ENCODE peak calls at places on chromosomes 1 and 21, in ten cellular contexts. X, Q, V, O, R, D, B, K, Z and I are unnamed samples.

GRCh38 chr21:37139154-37139553 is 66.1 kb downstream of the TTC3 start:
- DNase-seq in X (no peak), Q (no peak), V (no peak), O (no peak), R (no peak), D (no peak), B (no peak), K (no peak), Z (peak; percentile 41), I (no peak)

GRCh38 chr1:183472488-183473285 is at the start of gene SMG7:
- DNase-seq in X (no peak), Q (no peak), V (peak; percentile 33), O (peak; percentile 17), R (no peak), D (peak; percentile 70), B (peak; percentile 41), K (peak; percentile 44), Z (peak; percentile 41), I (peak; percentile 56)

GRCh38 chr1:79982218-79982617 is 975.7 kb upstream of the ADGRL4 start:
- DNase-seq in X (no peak), Q (no peak), V (no peak), O (peak; percentile 97), R (peak; percentile 16), D (no peak), B (no peak), K (peak; percentile 40), Z (peak; percentile 88), I (no peak)

GRCh38 chr1:41238311-41239094 is 3.6 kb downstream of the SCMH1 start:
- DNase-seq in X (peak; percentile 61), Q (no peak), V (peak; percentile 39), O (no peak), R (no peak), D (no peak), B (peak; percentile 20), K (no peak), Z (peak; percentile 74), I (no peak)

GRCh38 chr1:65260851-65261473 is 48.4 kb upstream of the DNAJC6 start:
- DNase-seq in X (peak; percentile 65), Q (no peak), V (peak; percentile 79), O (peak; percentile 82), R (no peak), D (no peak), B (peak; percentile 62), K (no peak), Z (peak; percentile 63), I (no peak)

GRCh38 chr1:54774820-54775498 is 10.6 kb upstream of the PARS2 start:
- DNase-seq in X (no peak), Q (peak; percentile 92), V (no peak), O (no peak), R (peak; percentile 47), D (peak; percentile 49), B (peak; percentile 16), K (no peak), Z (peak; percentile 32), I (no peak)

GRCh38 chr1:91791103-91791502 is 94.8 kb downstream of the TGFBR3 start:
- DNase-seq in X (no peak), Q (peak; percentile 78), V (no peak), O (no peak), R (no peak), D (no peak), B (no peak), K (no peak), Z (no peak), I (no peak)

GRCh38 chr1:108049083-108049819 is 84.3 kb upstream of the VAV3 start:
- DNase-seq in X (no peak), Q (peak; percentile 86), V (peak; percentile 12), O (peak; percentile 38), R (peak; percentile 55), D (peak; percentile 25), B (peak; percentile 28), K (no peak), Z (peak; percentile 20), I (no peak)

GRCh38 chr1:197392541-197392940 is 124.5 kb downstream of the CRB1 start:
- DNase-seq in X (no peak), Q (no peak), V (no peak), O (no peak), R (no peak), D (no peak), B (no peak), K (no peak), Z (no peak), I (no peak)

GRCh38 chr1:197393105-197393504 is 125.1 kb downstream of the CRB1 start:
- DNase-seq in X (no peak), Q (no peak), V (no peak), O (no peak), R (no peak), D (no peak), B (no peak), K (no peak), Z (no peak), I (no peak)

GRCh38 chr1:197388801-197389200 is 120.7 kb downstream of the CRB1 start:
- DNase-seq in X (no peak), Q (no peak), V (no peak), O (no peak), R (no peak), D (no peak), B (no peak), K (no peak), Z (peak; percentile 51), I (no peak)

GRCh38 chr1:197393772-197394171 is 125.7 kb downstream of the CRB1 start:
- DNase-seq in X (no peak), Q (no peak), V (no peak), O (no peak), R (no peak), D (no peak), B (no peak), K (no peak), Z (no peak), I (no peak)

DNA sequence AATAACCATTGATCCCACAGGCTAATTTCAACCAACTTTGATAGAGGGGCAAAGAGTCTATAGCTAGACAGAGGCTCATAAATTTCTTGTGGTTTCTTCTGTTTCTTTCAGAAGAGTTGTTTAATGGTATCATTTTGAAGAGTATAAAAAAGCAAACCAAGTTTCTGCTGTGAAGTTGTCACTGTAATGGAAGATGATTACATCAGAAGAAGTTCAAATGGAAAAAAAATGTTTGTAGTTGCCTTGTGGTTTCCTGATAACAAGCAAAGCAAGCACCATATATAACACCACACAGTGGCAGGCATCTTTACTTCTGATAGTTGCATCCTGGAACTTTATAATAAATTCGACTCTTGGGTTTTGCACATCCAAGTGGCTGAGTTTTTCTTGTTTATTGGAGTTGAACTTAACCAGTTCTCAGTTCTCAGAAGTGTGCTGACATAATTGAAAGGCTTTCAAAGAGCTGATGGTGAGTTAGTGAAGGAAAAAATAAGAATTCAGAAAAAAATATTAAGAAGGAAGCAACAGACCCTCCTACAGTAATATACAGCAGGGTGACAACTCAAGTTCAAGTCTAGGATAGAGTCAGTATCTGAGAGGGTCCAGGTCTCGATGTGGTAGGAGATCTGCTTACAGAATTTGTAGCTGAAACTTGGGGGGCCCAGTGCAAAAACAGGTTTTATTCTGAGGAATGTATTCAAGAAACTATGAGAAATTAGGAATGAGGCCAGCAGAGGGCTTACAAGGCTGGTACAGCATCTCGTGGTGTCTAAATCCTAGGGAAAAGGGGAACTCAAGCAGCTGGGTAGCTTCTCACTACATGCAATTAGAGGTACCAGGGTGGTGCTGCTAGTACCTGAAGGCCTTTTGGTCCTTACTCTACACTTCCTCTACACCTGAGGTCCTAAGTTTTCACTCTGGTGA is 123.5 kb downstream of the CRB1 start:
- DNase-seq in X (no peak), Q (no peak), V (no peak), O (no peak), R (no peak), D (no peak), B (no peak), K (no peak), Z (peak; percentile 35), I (no peak)
- TF ChIP-seq CTCF in X (no peak), Q (peak; percentile 59), V (no peak), O (no peak), R (no peak), D (no peak), B (no peak), K (no peak), Z (no peak), I (no peak)

GRCh38 chr1:216178266-216178665 is 245.0 kb downstream of the USH2A start:
- DNase-seq in X (no peak), Q (no peak), V (no peak), O (no peak), R (no peak), D (no peak), B (no peak), K (no peak), Z (peak; percentile 14), I (no peak)

GRCh38 chr1:216181590-216181989 is 241.7 kb downstream of the USH2A start:
- DNase-seq in X (no peak), Q (no peak), V (no peak), O (no peak), R (no peak), D (no peak), B (no peak), K (no peak), Z (no peak), I (no peak)

GRCh38 chr1:216173315-216173714 is 249.9 kb downstream of the USH2A start:
- DNase-seq in X (no peak), Q (no peak), V (no peak), O (no peak), R (no peak), D (no peak), B (no peak), K (no peak), Z (no peak), I (no peak)

DNA sequence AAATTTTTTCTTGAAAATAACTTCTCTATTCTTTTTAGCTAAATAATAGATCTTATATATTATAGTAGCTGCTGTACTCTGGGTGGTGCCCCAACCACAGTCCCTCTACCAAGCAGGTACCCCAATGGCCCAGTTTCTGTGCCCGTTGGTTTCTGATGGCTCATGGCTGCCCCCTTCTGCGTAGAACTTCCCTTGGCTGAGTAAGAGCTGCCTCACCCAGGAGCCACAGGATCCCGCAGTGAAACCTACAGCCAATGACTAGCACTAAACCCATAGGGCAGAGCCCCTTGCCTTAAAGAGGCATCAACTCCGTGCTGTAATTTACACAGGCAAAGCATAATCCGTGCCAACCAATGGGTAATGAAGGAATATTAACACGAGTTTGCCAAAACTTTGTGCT is 247.5 kb downstream of the USH2A start:
- DNase-seq in X (no peak), Q (peak; percentile 87), V (no peak), O (no peak), R (no peak), D (no peak), B (no peak), K (no peak), Z (no peak), I (no peak)
- TF ChIP-seq CTCF in X (peak; percentile 9), Q (peak; percentile 78), V (no peak), O (no peak), R (no peak), D (no peak), B (no peak), K (no peak), Z (no peak), I (no peak)

GRCh38 chr1:63082754-63083153 is 239.6 kb upstream of the FOXD3 start:
- DNase-seq in X (no peak), Q (no peak), V (no peak), O (no peak), R (no peak), D (no peak), B (no peak), K (no peak), Z (no peak), I (no peak)

GRCh38 chr1:63087966-63088365 is 234.4 kb upstream of the FOXD3 start:
- DNase-seq in X (no peak), Q (peak; percentile 91), V (no peak), O (no peak), R (peak; percentile 63), D (peak; percentile 70), B (no peak), K (no peak), Z (peak; percentile 11), I (no peak)
- TF ChIP-seq CTCF in X (no peak), Q (peak; percentile 70), V (no peak), O (no peak), R (peak; percentile 39), D (peak; percentile 43), B (no peak), K (no peak), Z (peak; percentile 9), I (no peak)

GRCh38 chr1:192316692-192317091 is at the start of gene RGS21:
- DNase-seq in X (no peak), Q (no peak), V (no peak), O (no peak), R (no peak), D (no peak), B (no peak), K (no peak), Z (no peak), I (no peak)

GRCh38 chr1:192311281-192311680 is 5.5 kb upstream of the RGS21 start:
- DNase-seq in X (peak; percentile 33), Q (no peak), V (peak; percentile 10), O (peak; percentile 3), R (no peak), D (no peak), B (peak; percentile 28), K (no peak), Z (peak; percentile 47), I (no peak)
- TF ChIP-seq CTCF in X (peak; percentile 68), Q (peak; percentile 62), V (peak; percentile 62), O (peak; percentile 9), R (no peak), D (no peak), B (peak; percentile 41), K (no peak), Z (peak; percentile 79), I (no peak)